ENCODE peak calls at places on chromosomes 7 and 10, in ten cellular contexts. O is dermis microvascular lymphatic vessel endothelial cell; S is CD4-positive, alpha-beta T cell; B is activated naive CD4-positive, alpha-beta T cell treated with anti-CD3 and anti-CD28 coated beads, Interleukin-2, amount 10 ng/mL, durations not matched to agents 7 days and 5 days; W is activated CD4-positive, alpha-beta T cell treated with anti-CD3 and anti-CD28 coated beads, Interleukin-2, amount 10 ng/mL, durations not matched to agents 7 days and 5 days; Y is germinal center; V is SHP77; J is frontal cortex; X is H54; D is EH. K is an unnamed sample.

GRCh38 chr7:8197994-8198698 is 63.8 kb downstream of the ICA1 start:
- DNase-seq in O (no peak), Y (no peak), X (no peak), S (no peak), W (peak; percentile 75), J (no peak), D (no peak), V (no peak), B (peak; percentile 61), K (no peak)

GRCh38 chr10:133366751-133367150 is 6.4 kb downstream of the ECHS1 start:
- DNase-seq in B (no peak), Y (no peak), X (no peak), O (no peak), V (no peak), S (no peak), W (no peak), J (no peak), D (no peak), K (no peak)

GRCh38 chr10:95034401-95034800 is 34.9 kb downstream of the CYP2C8 start:
- DNase-seq in O (no peak), V (no peak), S (no peak), J (no peak), D (no peak), W (no peak), Y (no peak), X (no peak), B (no peak), K (no peak)

GRCh38 chr7:137961200-137962177 is 40.4 kb downstream of the CREB3L2 start:
- DNase-seq in J (no peak), Y (no peak), X (peak; percentile 45), S (no peak), W (no peak), B (no peak), D (no peak), V (no peak), O (no peak), K (no peak)

GRCh38 chr7:151871189-151871735 is 5.7 kb downstream of the PRKAG2 start:
- DNase-seq in D (no peak), X (no peak), B (no peak), W (no peak), Y (no peak), J (no peak), O (no peak), V (no peak), S (no peak), K (no peak)

GRCh38 chr7:106820321-106821217 is 44.5 kb upstream of the PIK3CG start:
- DNase-seq in Y (no peak), X (no peak), O (peak; percentile 37), J (no peak), V (no peak), D (no peak), B (no peak), S (no peak), W (no peak), K (no peak)

GRCh38 chr10:114304017-114304565 is 65.0 kb downstream of the VWA2 start:
- DNase-seq in O (peak; percentile 86), S (peak; percentile 64), B (peak; percentile 82), D (peak; percentile 91), X (peak; percentile 51), W (peak; percentile 78), V (peak; percentile 48), Y (peak; percentile 65), J (peak; percentile 73), K (peak; percentile 94)

GRCh38 chr10:15821046-15821683 is 39.1 kb downstream of the MINDY3 start:
- DNase-seq in J (no peak), V (no peak), D (peak; percentile 48), X (no peak), O (peak; percentile 7), Y (no peak), B (no peak), S (no peak), W (no peak), K (no peak)

GRCh38 chr10:44306147-44306710 is 78.7 kb downstream of the CXCL12 start:
- DNase-seq in W (no peak), S (no peak), V (no peak), X (peak; percentile 44), J (no peak), Y (no peak), B (no peak), O (no peak), D (peak; percentile 90), K (peak; percentile 39)

GRCh38 chr7:84783161-84783803 is 403.6 kb downstream of the SEMA3D start:
- DNase-seq in V (no peak), S (no peak), J (no peak), Y (no peak), D (peak; percentile 8), W (no peak), X (no peak), B (no peak), O (no peak), K (no peak)

GRCh38 chr7:47216439-47216838 is 365.5 kb downstream of the TNS3 start:
- DNase-seq in X (no peak), W (no peak), J (no peak), D (no peak), O (no peak), S (no peak), V (no peak), B (no peak), Y (no peak), K (no peak)

GRCh38 chr7:100946111-100946510 is 3.2 kb upstream of the MUC3A start:
- DNase-seq in Y (no peak), S (no peak), W (no peak), O (no peak), V (no peak), X (no peak), B (no peak), J (no peak), D (no peak), K (no peak)

GRCh38 chr7:7851381-7851780 is 117.2 kb upstream of the GLCCI1 start:
- DNase-seq in J (no peak), W (no peak), B (no peak), S (no peak), Y (no peak), V (no peak), X (no peak), D (no peak), O (no peak), K (no peak)

GRCh38 chr7:25854608-25855497 is 297.1 kb upstream of the NFE2L3 start:
- DNase-seq in O (peak; percentile 87), S (no peak), X (peak; percentile 98), J (peak; percentile 58), B (peak; percentile 50), Y (peak; percentile 56), D (peak; percentile 91), W (peak; percentile 45), V (peak; percentile 100), K (peak; percentile 99)

GRCh38 chr10:25901199-25901598 is 32.8 kb upstream of the MYO3A start:
- DNase-seq in V (no peak), W (no peak), X (no peak), D (no peak), J (no peak), O (no peak), Y (no peak), S (no peak), B (no peak), K (no peak)

GRCh38 chr10:127092916-127093315 is 103.5 kb downstream of the INSYN2A start:
- DNase-seq in D (no peak), W (no peak), O (no peak), J (no peak), Y (no peak), X (no peak), S (no peak), B (no peak), V (no peak), K (no peak)

GRCh38 chr10:59337254-59337653 is 25.1 kb downstream of the FAM13C start:
- DNase-seq in O (peak; percentile 41), W (no peak), S (no peak), B (no peak), J (no peak), Y (no peak), X (no peak), D (peak; percentile 32), V (peak; percentile 63), K (peak; percentile 31)

GRCh38 chr7:124059375-124059774 is 26.5 kb upstream of the TMEM229A start:
- DNase-seq in Y (no peak), B (no peak), W (no peak), X (no peak), O (no peak), S (no peak), J (no peak), D (no peak), V (no peak), K (no peak)

GRCh38 chr10:34200355-34200901 is 614.7 kb downstream of the PARD3 start:
- DNase-seq in B (no peak), V (peak; percentile 28), D (no peak), X (no peak), S (no peak), W (no peak), Y (no peak), J (no peak), O (no peak), K (no peak)

GRCh38 chr10:20936388-20936787 is 39.3 kb upstream of the NEBL start:
- DNase-seq in J (no peak), B (no peak), Y (no peak), V (no peak), O (no peak), X (no peak), S (no peak), D (no peak), W (no peak), K (no peak)

GRCh38 chr7:1418505-1419309 is 40.6 kb downstream of the MICALL2 start:
- DNase-seq in W (no peak), O (peak; percentile 43), J (no peak), V (peak; percentile 90), D (peak; percentile 16), B (no peak), X (peak; percentile 89), Y (no peak), S (no peak), K (no peak)

GRCh38 chr10:111082102-111082975 is 5.5 kb downstream of the ADRA2A start:
- DNase-seq in D (no peak), X (no peak), W (no peak), Y (no peak), J (no peak), O (no peak), V (no peak), B (no peak), S (no peak), K (no peak)

GRCh38 chr10:88460601-88461000 is 122.5 kb downstream of the RNLS start:
- DNase-seq in W (no peak), J (no peak), Y (no peak), X (no peak), S (no peak), B (no peak), O (no peak), D (no peak), V (no peak), K (no peak)

GRCh38 chr7:98826811-98827231 is 43.0 kb downstream of the TMEM130 start:
- DNase-seq in B (no peak), S (no peak), O (no peak), X (no peak), D (no peak), Y (no peak), W (no peak), J (no peak), V (peak; percentile 6), K (no peak)

GRCh38 chr7:137882261-137882668 is 35.5 kb upstream of the DGKI start:
- DNase-seq in D (peak; percentile 100), O (peak; percentile 90), W (no peak), V (no peak), Y (no peak), S (no peak), J (no peak), X (peak; percentile 93), B (no peak), K (peak; percentile 100)

GRCh38 chr7:2800923-2801682 is 43.0 kb downstream of the GNA12 start:
- DNase-seq in S (no peak), O (peak; percentile 36), Y (no peak), V (no peak), B (no peak), D (peak; percentile 39), X (no peak), W (no peak), J (no peak), K (peak; percentile 81)

GRCh38 chr10:132446661-132447445 is 49.9 kb downstream of the PWWP2B start:
- DNase-seq in Y (no peak), D (peak; percentile 60), B (peak; percentile 89), X (peak; percentile 40), V (peak; percentile 78), S (peak; percentile 69), O (peak; percentile 26), W (peak; percentile 82), J (peak; percentile 34), K (no peak)

GRCh38 chr7:100949227-100949930 is at the start of gene MUC3A:
- DNase-seq in J (no peak), D (no peak), V (no peak), B (no peak), W (no peak), Y (no peak), S (no peak), X (no peak), O (no peak), K (no peak)